ENCODE peak calls at places on chromosome 6, in nine cellular contexts. Y is iPS-NIHi11; G is stimulated activated CD4-positive, alpha-beta T cell treated with anti-CD3 and anti-CD28 coated beads, Interleukin-4, amount 100 ng/mL, for 1 hour; B is Caki2; V is stimulated activated CD8-positive, alpha-beta memory T cell treated with anti-CD3 and anti-CD28 coated beads, Interleukin-15, amount 100 ng/mL, for 24 hours; L is H54; I is EL; O is Panc1; R is neuronal stem cell. C is an unnamed sample.

GRCh38 chr6:101800598-101800997 is 407.1 kb downstream of the GRIK2 start:
- DNase-seq in Y (no peak), G (no peak), B (no peak), V (no peak), L (no peak), I (no peak), O (no peak), R (no peak), C (no peak)

GRCh38 chr6:140012146-140012545 is 637.7 kb upstream of the CITED2 start:
- DNase-seq in Y (no peak), G (no peak), B (no peak), V (no peak), L (no peak), I (no peak), O (no peak), R (no peak), C (no peak)

GRCh38 chr6:157445277-157445676 is 64.3 kb downstream of the ZDHHC14 start:
- DNase-seq in Y (no peak), G (no peak), B (no peak), V (no peak), L (no peak), I (no peak), O (no peak), R (no peak), C (no peak)

GRCh38 chr6:129785081-129785755 is 75.2 kb upstream of the ARHGAP18 start:
- DNase-seq in Y (no peak), G (no peak), B (peak; percentile 37), V (no peak), L (no peak), I (peak; percentile 33), O (no peak), R (no peak), C (no peak)

GRCh38 chr6:137081997-137082396 is 37.2 kb upstream of the IL20RA start:
- DNase-seq in Y (no peak), G (no peak), B (no peak), V (no peak), L (no peak), I (no peak), O (no peak), R (no peak), C (no peak)

GRCh38 chr6:69232506-69233194 is 564.2 kb downstream of the LMBRD1 start:
- DNase-seq in Y (peak; percentile 82), G (peak; percentile 31), B (peak; percentile 61), V (no peak), L (peak; percentile 2), I (peak; percentile 47), O (no peak), R (peak; percentile 78), C (peak; percentile 39)

GRCh38 chr6:27757307-27757706 is 154.9 kb downstream of the OR2B2 start:
- DNase-seq in Y (peak; percentile 41), G (peak; percentile 64), B (no peak), V (no peak), L (no peak), I (no peak), O (no peak), R (no peak), C (no peak)

GRCh38 chr6:157760589-157761330 is 62.3 kb upstream of the SNX9 start:
- DNase-seq in Y (no peak), G (no peak), B (peak; percentile 67), V (no peak), L (no peak), I (peak; percentile 79), O (peak; percentile 79), R (no peak), C (no peak)

GRCh38 chr6:138692978-138693909 is 80.3 kb upstream of the CCDC28A start:
- DNase-seq in Y (peak; percentile 96), G (peak; percentile 22), B (peak; percentile 90), V (no peak), L (peak; percentile 68), I (peak; percentile 75), O (no peak), R (peak; percentile 65), C (peak; percentile 54)

GRCh38 chr6:73969982-73970960 is 274.3 kb downstream of the CD109 start:
- DNase-seq in Y (peak; percentile 60), G (no peak), B (peak; percentile 55), V (no peak), L (peak; percentile 14), I (peak; percentile 73), O (peak; percentile 35), R (peak; percentile 67), C (no peak)

GRCh38 chr6:25172819-25173218 is 106.4 kb upstream of the CARMIL1 start:
- DNase-seq in Y (no peak), G (no peak), B (no peak), V (no peak), L (peak; percentile 47), I (peak; percentile 99), O (no peak), R (no peak), C (no peak)

GRCh38 chr6:110513001-110513400 is 36.6 kb upstream of the SLC22A16 start:
- DNase-seq in Y (no peak), G (no peak), B (no peak), V (no peak), L (no peak), I (no peak), O (no peak), R (no peak), C (no peak)

GRCh38 chr6:87789198-87789899 is 87.3 kb upstream of the AKIRIN2 start:
- DNase-seq in Y (peak; percentile 15), G (no peak), B (peak; percentile 87), V (no peak), L (peak; percentile 42), I (peak; percentile 57), O (no peak), R (no peak), C (no peak)

GRCh38 chr6:167668019-167668753 is 158.5 kb upstream of the AFDN start:
- DNase-seq in Y (no peak), G (no peak), B (no peak), V (no peak), L (no peak), I (no peak), O (no peak), R (peak; percentile 58), C (no peak)

GRCh38 chr6:97215157-97215769 is 67.8 kb downstream of the MMS22L start:
- DNase-seq in Y (peak; percentile 31), G (no peak), B (peak; percentile 30), V (no peak), L (peak; percentile 2), I (peak; percentile 62), O (peak; percentile 22), R (peak; percentile 49), C (no peak)

GRCh38 chr6:64998173-64998572 is 708.9 kb downstream of the EYS start:
- DNase-seq in Y (no peak), G (no peak), B (no peak), V (no peak), L (no peak), I (no peak), O (no peak), R (no peak), C (no peak)

GRCh38 chr6:43764767-43765166 is 5.2 kb upstream of the VEGFA start:
- DNase-seq in Y (no peak), G (no peak), B (no peak), V (no peak), L (no peak), I (no peak), O (no peak), R (peak; percentile 21), C (no peak)

GRCh38 chr6:159221486-159222170 is 52.4 kb downstream of the FNDC1 start:
- DNase-seq in Y (no peak), G (no peak), B (no peak), V (no peak), L (no peak), I (no peak), O (no peak), R (no peak), C (no peak)

GRCh38 chr6:132598473-132598872 is 8.9 kb upstream of the TAAR5 start:
- DNase-seq in Y (peak; percentile 59), G (no peak), B (no peak), V (no peak), L (no peak), I (peak; percentile 3), O (no peak), R (no peak), C (no peak)

GRCh38 chr6:146106532-146106931 is 77.7 kb downstream of the GRM1 start:
- DNase-seq in Y (no peak), G (no peak), B (no peak), V (no peak), L (no peak), I (no peak), O (no peak), R (no peak), C (no peak)

GRCh38 chr6:156953125-156953477 is 175.9 kb downstream of the ARID1B start:
- DNase-seq in Y (no peak), G (no peak), B (no peak), V (no peak), L (no peak), I (no peak), O (no peak), R (no peak), C (no peak)

GRCh38 chr6:18601515-18602035 is 214.4 kb downstream of the RNF144B start:
- DNase-seq in Y (no peak), G (no peak), B (no peak), V (no peak), L (no peak), I (no peak), O (no peak), R (no peak), C (no peak)

GRCh38 chr6:93366506-93366905 is 52.9 kb downstream of the EPHA7 start:
- DNase-seq in Y (no peak), G (no peak), B (no peak), V (no peak), L (no peak), I (no peak), O (no peak), R (no peak), C (no peak)

GRCh38 chr6:104955927-104956662 is 812 bp upstream of the LIN28B start:
- DNase-seq in Y (peak; percentile 50), G (no peak), B (no peak), V (no peak), L (no peak), I (no peak), O (no peak), R (peak; percentile 76), C (peak; percentile 70)